ENCODE peak calls at places on chromosomes 5 and 9, in six cellular contexts. One of them, this sample, is unnamed.

GRCh38 chr5:458547-459353 is 15.8 kb downstream of the EXOC3 start:
- DNase-seq in NB4: no peak
- DNase-seq in endothelial cell of umbilical vein: peak; percentile 8
- DNase-seq in K562: no peak
- DNase-seq in HepG2: no peak
- DNase-seq in GM12878: peak; percentile 56
- DNase-seq in this sample: no peak

GRCh38 chr5:140108093-140109049 is 5.5 kb upstream of the PURA start:
- DNase-seq in NB4: peak; percentile 44
- DNase-seq in endothelial cell of umbilical vein: no peak
- DNase-seq in K562: no peak
- DNase-seq in HepG2: no peak
- DNase-seq in GM12878: no peak
- DNase-seq in this sample: peak; percentile 44

GRCh38 chr5:30747412-30747811 is 446.1 kb upstream of the CDH6 start:
- DNase-seq in NB4: no peak
- DNase-seq in endothelial cell of umbilical vein: no peak
- DNase-seq in K562: no peak
- DNase-seq in HepG2: no peak
- DNase-seq in GM12878: no peak
- DNase-seq in this sample: no peak

GRCh38 chr5:97554992-97555981 is 372.2 kb upstream of the RIOK2 start:
- DNase-seq in NB4: no peak
- DNase-seq in endothelial cell of umbilical vein: no peak
- DNase-seq in K562: no peak
- DNase-seq in HepG2: no peak
- DNase-seq in GM12878: no peak
- DNase-seq in this sample: no peak

GRCh38 chr5:180159756-180160155 is 49.3 kb downstream of the RASGEF1C start:
- DNase-seq in NB4: no peak
- DNase-seq in endothelial cell of umbilical vein: no peak
- DNase-seq in K562: no peak
- DNase-seq in HepG2: no peak
- DNase-seq in GM12878: no peak
- DNase-seq in this sample: no peak

GRCh38 chr5:5421149-5421960 is 1.1 kb upstream of the ICE1 start:
- DNase-seq in NB4: peak; percentile 68
- DNase-seq in endothelial cell of umbilical vein: peak; percentile 2
- DNase-seq in K562: peak; percentile 50
- DNase-seq in HepG2: no peak
- DNase-seq in GM12878: no peak
- DNase-seq in this sample: no peak

GRCh38 chr9:19155106-19155999 is 28.1 kb upstream of the PLIN2 start:
- DNase-seq in NB4: no peak
- DNase-seq in endothelial cell of umbilical vein: no peak
- DNase-seq in K562: no peak
- DNase-seq in HepG2: no peak
- DNase-seq in GM12878: no peak
- DNase-seq in this sample: no peak

GRCh38 chr5:104998572-104998971 is 1436.0 kb upstream of the NUDT12 start:
- DNase-seq in NB4: no peak
- DNase-seq in endothelial cell of umbilical vein: no peak
- DNase-seq in K562: no peak
- DNase-seq in HepG2: no peak
- DNase-seq in GM12878: no peak
- DNase-seq in this sample: no peak

GRCh38 chr5:10689391-10690081 is 71.5 kb downstream of the DAP start:
- DNase-seq in NB4: peak; percentile 72
- DNase-seq in endothelial cell of umbilical vein: peak; percentile 35
- DNase-seq in K562: peak; percentile 65
- DNase-seq in HepG2: no peak
- DNase-seq in GM12878: no peak
- DNase-seq in this sample: peak; percentile 64

GRCh38 chr9:97598461-97599288 is 34.5 kb downstream of the TSTD2 start:
- DNase-seq in NB4: peak; percentile 86
- DNase-seq in endothelial cell of umbilical vein: peak; percentile 82
- DNase-seq in K562: peak; percentile 56
- DNase-seq in HepG2: peak; percentile 69
- DNase-seq in GM12878: peak; percentile 61
- DNase-seq in this sample: peak; percentile 61

DNA sequence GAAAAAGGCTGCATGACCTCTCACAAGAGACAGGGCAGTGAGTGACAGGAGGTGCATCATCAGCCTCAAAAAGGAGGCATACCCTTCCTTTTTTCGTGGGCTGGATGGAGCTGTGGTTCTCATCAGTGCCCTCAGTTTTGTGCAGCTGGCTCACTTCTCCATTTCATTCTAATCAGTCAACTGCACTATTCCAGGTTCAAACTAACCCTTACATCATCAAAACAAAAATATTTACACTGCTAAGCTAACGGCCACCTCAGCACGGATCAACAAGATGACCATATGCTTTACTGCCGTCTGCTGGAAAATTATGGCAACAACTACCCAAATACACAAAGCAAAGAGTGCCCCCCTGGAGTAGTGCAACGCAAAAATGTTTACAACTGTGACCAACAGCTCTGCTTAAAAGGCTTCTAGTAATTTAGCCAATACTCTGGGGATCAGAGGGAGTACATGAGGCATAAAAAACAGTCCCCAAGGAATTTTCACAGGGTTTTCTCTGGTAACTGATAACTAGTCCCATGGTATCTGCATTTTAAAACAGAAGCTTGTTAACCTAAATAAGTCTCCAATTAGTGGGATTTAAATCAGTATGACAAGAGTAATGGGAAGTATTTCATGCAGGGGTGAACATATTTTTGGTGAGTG is 10.8 kb downstream of the KCNV2 start:
- DNase-seq in NB4: peak; percentile 92
- DNase-seq in endothelial cell of umbilical vein: peak; percentile 76
- DNase-seq in K562: peak; percentile 26
- DNase-seq in HepG2: peak; percentile 58
- DNase-seq in GM12878: peak; percentile 61
- DNase-seq in this sample: no peak
- TF ChIP-seq MYC in NB4: peak; percentile 81
- TF ChIP-seq MYC in endothelial cell of umbilical vein: no peak
- TF ChIP-seq MYC in K562: no peak
- TF ChIP-seq MYC in HepG2: no peak
- TF ChIP-seq MYC in GM12878: no peak
- TF ChIP-seq MYC in this sample: no peak

DNA sequence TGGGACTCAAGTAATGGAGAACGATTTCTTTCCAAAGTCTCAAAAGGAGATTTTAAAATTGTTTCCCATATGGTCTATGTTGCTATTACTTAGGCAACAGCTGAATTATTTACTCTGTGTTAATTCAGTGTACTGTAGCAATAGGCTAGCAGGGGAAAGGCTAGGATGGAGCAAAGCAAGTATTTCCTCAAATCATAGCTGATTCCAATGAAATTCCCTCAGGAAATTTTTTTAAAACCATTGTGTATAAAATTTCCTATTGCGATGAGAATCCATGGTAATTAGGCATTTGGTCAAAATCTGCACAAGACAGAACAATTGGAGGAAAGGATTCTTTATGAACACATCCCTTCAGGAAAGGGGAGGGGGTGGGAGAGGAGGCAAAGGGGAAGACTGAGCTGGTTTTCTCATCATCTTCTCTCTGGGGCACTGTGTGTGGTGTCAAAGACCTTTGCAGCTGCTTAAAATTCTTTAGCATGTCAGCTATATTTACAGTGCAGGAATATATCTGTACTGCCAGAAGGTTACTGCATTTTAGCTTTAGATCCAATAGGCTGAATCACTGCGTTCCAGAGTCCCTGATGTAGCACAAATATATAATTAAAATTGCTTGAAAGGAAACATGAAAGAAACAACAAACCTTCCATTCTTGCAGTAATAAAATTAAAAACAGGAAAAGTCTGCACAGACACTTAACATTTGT is 95.3 kb downstream of the ZNF608 start:
- DNase-seq in NB4: no peak
- DNase-seq in endothelial cell of umbilical vein: peak; percentile 98
- DNase-seq in K562: peak; percentile 32
- DNase-seq in HepG2: no peak
- DNase-seq in GM12878: no peak
- DNase-seq in this sample: no peak
- TF ChIP-seq MYC in NB4: no peak
- TF ChIP-seq MYC in endothelial cell of umbilical vein: no peak
- TF ChIP-seq MYC in K562: no peak
- TF ChIP-seq MYC in HepG2: no peak
- TF ChIP-seq MYC in GM12878: no peak
- TF ChIP-seq MYC in this sample: no peak

DNA sequence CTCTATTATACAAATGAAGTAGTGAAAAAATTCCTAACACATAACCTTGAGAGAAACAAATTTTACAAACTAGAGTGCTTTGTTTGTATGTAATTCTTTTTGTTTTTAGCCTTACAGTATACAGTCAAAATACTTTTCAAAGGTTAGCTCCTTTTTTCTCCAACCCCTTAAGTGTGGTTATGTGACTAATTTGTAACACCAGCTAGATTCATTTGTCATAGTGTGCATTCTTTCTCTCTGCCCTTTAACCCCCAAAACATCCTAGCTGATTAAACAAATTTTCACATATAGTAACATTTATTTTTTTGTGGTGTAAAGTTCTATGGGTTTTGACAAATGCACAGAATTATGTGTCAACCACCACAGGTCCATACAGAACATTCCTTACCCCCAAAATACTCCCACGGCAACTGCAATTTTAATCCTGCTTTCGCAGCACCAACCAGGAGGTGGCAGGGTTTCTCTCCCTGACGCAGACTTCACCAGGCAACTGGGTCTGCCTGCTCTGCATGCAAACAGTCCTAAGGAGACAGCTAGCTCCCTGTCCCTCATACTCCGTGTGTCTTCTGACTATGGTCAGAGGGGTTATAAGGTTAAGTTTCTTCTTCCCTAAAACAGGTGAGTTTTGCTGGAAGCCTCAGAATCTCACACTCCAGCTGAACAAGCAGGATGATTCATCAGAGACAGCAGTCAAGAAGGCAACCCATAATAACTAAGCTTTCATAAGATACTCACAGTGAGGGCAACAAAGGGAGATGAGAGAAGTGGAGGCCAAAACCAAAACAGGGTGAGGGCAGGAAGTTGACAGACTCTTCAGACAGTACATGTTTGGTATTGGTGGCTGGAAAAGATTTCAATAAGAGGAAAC is 44.5 kb upstream of the NR5A1 start:
- DNase-seq in NB4: peak; percentile 53
- DNase-seq in endothelial cell of umbilical vein: peak; percentile 59
- DNase-seq in K562: peak; percentile 38
- DNase-seq in HepG2: peak; percentile 53
- DNase-seq in GM12878: peak; percentile 4
- DNase-seq in this sample: peak; percentile 66
- TF ChIP-seq MYC in NB4: no peak
- TF ChIP-seq MYC in endothelial cell of umbilical vein: no peak
- TF ChIP-seq MYC in K562: no peak
- TF ChIP-seq MYC in HepG2: no peak
- TF ChIP-seq MYC in GM12878: no peak
- TF ChIP-seq MYC in this sample: no peak

GRCh38 chr5:90565491-90565890 is 6.9 kb downstream of the ADGRV1 start:
- DNase-seq in NB4: no peak
- DNase-seq in endothelial cell of umbilical vein: no peak
- DNase-seq in K562: no peak
- DNase-seq in HepG2: no peak
- DNase-seq in GM12878: no peak
- DNase-seq in this sample: no peak
- TF ChIP-seq MYC in NB4: no peak
- TF ChIP-seq MYC in endothelial cell of umbilical vein: no peak
- TF ChIP-seq MYC in K562: no peak
- TF ChIP-seq MYC in HepG2: no peak
- TF ChIP-seq MYC in GM12878: no peak
- TF ChIP-seq MYC in this sample: no peak

GRCh38 chr9:125472926-125473701 is 211.5 kb downstream of the GAPVD1 start:
- DNase-seq in NB4: no peak
- DNase-seq in endothelial cell of umbilical vein: peak; percentile 70
- DNase-seq in K562: peak; percentile 62
- DNase-seq in HepG2: peak; percentile 76
- DNase-seq in GM12878: no peak
- DNase-seq in this sample: no peak
- TF ChIP-seq MYC in NB4: no peak
- TF ChIP-seq MYC in endothelial cell of umbilical vein: no peak
- TF ChIP-seq MYC in K562: no peak
- TF ChIP-seq MYC in HepG2: no peak
- TF ChIP-seq MYC in GM12878: no peak
- TF ChIP-seq MYC in this sample: no peak

GRCh38 chr9:104923740-104924139 is 4.2 kb downstream of the ABCA1 start:
- DNase-seq in NB4: no peak
- DNase-seq in endothelial cell of umbilical vein: no peak
- DNase-seq in K562: no peak
- DNase-seq in HepG2: no peak
- DNase-seq in GM12878: no peak
- DNase-seq in this sample: no peak

GRCh38 chr9:104927912-104928740 is at the start of gene ABCA1:
- DNase-seq in NB4: peak; percentile 93
- DNase-seq in endothelial cell of umbilical vein: peak; percentile 82
- DNase-seq in K562: peak; percentile 35
- DNase-seq in HepG2: peak; percentile 85
- DNase-seq in GM12878: no peak
- DNase-seq in this sample: peak; percentile 79

GRCh38 chr9:104927216-104927911 is 591 bp downstream of the ABCA1 start:
- DNase-seq in NB4: peak; percentile 68
- DNase-seq in endothelial cell of umbilical vein: peak; percentile 66
- DNase-seq in K562: no peak
- DNase-seq in HepG2: peak; percentile 55
- DNase-seq in GM12878: no peak
- DNase-seq in this sample: peak; percentile 66

GRCh38 chr9:104921067-104921741 is 6.8 kb downstream of the ABCA1 start:
- DNase-seq in NB4: no peak
- DNase-seq in endothelial cell of umbilical vein: no peak
- DNase-seq in K562: no peak
- DNase-seq in HepG2: no peak
- DNase-seq in GM12878: no peak
- DNase-seq in this sample: no peak

GRCh38 chr9:104923289-104923688 is 4.7 kb downstream of the ABCA1 start:
- DNase-seq in NB4: peak; percentile 50
- DNase-seq in endothelial cell of umbilical vein: no peak
- DNase-seq in K562: no peak
- DNase-seq in HepG2: no peak
- DNase-seq in GM12878: no peak
- DNase-seq in this sample: no peak
- TF ChIP-seq MYC in NB4: no peak
- TF ChIP-seq MYC in endothelial cell of umbilical vein: no peak
- TF ChIP-seq MYC in K562: no peak
- TF ChIP-seq MYC in HepG2: no peak
- TF ChIP-seq MYC in GM12878: no peak
- TF ChIP-seq MYC in this sample: no peak

DNA sequence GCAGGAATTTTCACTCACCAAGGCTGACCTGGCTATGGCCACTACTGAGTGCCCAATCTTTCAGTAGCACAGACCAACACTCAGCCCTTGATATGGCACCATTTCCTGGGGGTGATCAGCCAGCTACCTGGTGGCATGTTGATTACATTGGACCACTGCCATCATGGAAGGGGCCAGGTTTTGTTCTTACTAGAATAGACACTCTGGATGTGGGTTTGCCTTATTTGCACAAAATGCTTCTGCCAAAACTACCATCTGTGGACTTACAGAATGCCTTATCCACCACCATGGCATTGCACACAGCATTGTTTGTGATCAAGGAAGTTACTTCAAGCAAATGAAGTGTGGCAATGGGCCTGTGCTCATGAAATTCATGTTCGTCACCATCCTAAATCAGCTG is 69.7 kb upstream of the SH3GL2 start:
- DNase-seq in NB4: no peak
- DNase-seq in endothelial cell of umbilical vein: no peak
- DNase-seq in K562: no peak
- DNase-seq in HepG2: no peak
- DNase-seq in GM12878: no peak
- DNase-seq in this sample: no peak
- TF ChIP-seq MYC in NB4: no peak
- TF ChIP-seq MYC in endothelial cell of umbilical vein: no peak
- TF ChIP-seq MYC in K562: no peak
- TF ChIP-seq MYC in HepG2: no peak
- TF ChIP-seq MYC in GM12878: no peak
- TF ChIP-seq MYC in this sample: no peak

This sample was measured in A549.